ENCODE peak calls at places on chromosomes 6 and 20, in five cellular contexts. U is HepG2, E is H1, H is GM12878, P is K562. C is an unnamed sample.

GRCh38 chr6:80338201-80338836 is 231.8 kb downstream of the BCKDHB start:
- DNase-seq in P (peak; percentile 71), E (peak; percentile 94), U (peak; percentile 47), H (no peak), C (peak; percentile 34)

GRCh38 chr20:51400051-51400926 is 142.2 kb downstream of the NFATC2 start:
- DNase-seq in U (no peak), H (peak; percentile 89), E (no peak), P (no peak), C (no peak)

GRCh38 chr20:36463212-36464061 is 77.9 kb upstream of the MYL9 start:
- DNase-seq in P (no peak), H (no peak), U (no peak), E (no peak), C (no peak)

GRCh38 chr20:58619847-58620431 is 31.1 kb upstream of the STX16 start:
- DNase-seq in H (no peak), U (no peak), P (no peak), E (no peak), C (peak; percentile 38)

GRCh38 chr20:58464838-58465237 is 50.4 kb downstream of the APCDD1L start:
- DNase-seq in E (peak; percentile 26), P (no peak), H (no peak), U (no peak), C (no peak)

GRCh38 chr6:17706580-17707370 is at the start of gene NUP153:
- DNase-seq in H (peak; percentile 96), P (peak; percentile 94), U (peak; percentile 98), E (peak; percentile 100), C (peak; percentile 96)

GRCh38 chr6:126094411-126094810 is 108.1 kb downstream of the TRMT11 start:
- DNase-seq in E (no peak), H (no peak), P (no peak), U (no peak), C (no peak)

GRCh38 chr20:40860487-40860902 is 168.1 kb upstream of the TOP1 start:
- DNase-seq in U (no peak), H (no peak), P (no peak), E (no peak), C (peak; percentile 85)

GRCh38 chr6:5423251-5423650 is 161.9 kb downstream of the FARS2 start:
- DNase-seq in H (no peak), U (no peak), P (no peak), E (no peak), C (no peak)

GRCh38 chr6:66094615-66095014 is 387.6 kb upstream of the EYS start:
- DNase-seq in U (no peak), H (no peak), E (no peak), P (no peak), C (no peak)

GRCh38 chr6:129623008-129623732 is 86.8 kb downstream of the ARHGAP18 start:
- DNase-seq in H (no peak), E (no peak), U (no peak), P (no peak), C (no peak)

GRCh38 chr20:20237093-20237959 is 130.6 kb upstream of the INSM1 start:
- DNase-seq in U (peak; percentile 55), P (peak; percentile 54), E (peak; percentile 65), H (no peak), C (peak; percentile 28)

GRCh38 chr6:86723729-86724128 is 213.6 kb upstream of the HTR1E start:
- DNase-seq in E (no peak), H (no peak), U (no peak), P (no peak), C (no peak)

GRCh38 chr20:61493798-61494305 is 241.8 kb downstream of the CDH4 start:
- DNase-seq in P (no peak), E (no peak), U (no peak), H (no peak), C (no peak)

GRCh38 chr6:99344289-99344688 is 5.2 kb downstream of the FAXC start:
- DNase-seq in E (no peak), H (no peak), P (no peak), U (peak; percentile 9), C (no peak)

GRCh38 chr20:58905236-58905635 is 52.7 kb downstream of the GNAS start:
- DNase-seq in U (no peak), E (no peak), H (no peak), P (no peak), C (no peak)

GRCh38 chr6:155103816-155104366 is 108.8 kb downstream of the TIAM2 start:
- DNase-seq in E (no peak), P (no peak), U (no peak), H (no peak), C (no peak)

GRCh38 chr20:51412991-51413471 is 129.5 kb downstream of the NFATC2 start:
- DNase-seq in H (no peak), P (no peak), U (peak; percentile 82), E (no peak), C (no peak)

GRCh38 chr20:34268851-34269668 is 27.8 kb downstream of the ASIP start:
- DNase-seq in E (peak; percentile 73), U (no peak), P (no peak), H (no peak), C (no peak)

GRCh38 chr6:45613678-45614077 is 235.9 kb upstream of the SUPT3H start:
- DNase-seq in E (peak; percentile 19), U (no peak), P (no peak), H (no peak), C (no peak)

GRCh38 chr6:154196333-154196732 is 157.3 kb downstream of the OPRM1 start:
- DNase-seq in P (no peak), U (no peak), E (no peak), H (no peak), C (no peak)

GRCh38 chr6:168956884-168957730 is 296.5 kb downstream of the THBS2 start:
- DNase-seq in H (no peak), E (peak; percentile 67), P (peak; percentile 45), U (peak; percentile 67), C (peak; percentile 54)

GRCh38 chr6:164911873-164912580 is 397.4 kb downstream of the C6orf118 start:
- DNase-seq in H (no peak), E (no peak), P (no peak), U (no peak), C (no peak)

GRCh38 chr20:62678553-62678952 is 30.1 kb upstream of the NTSR1 start:
- DNase-seq in U (no peak), H (no peak), P (no peak), E (no peak), C (no peak)

GRCh38 chr6:135088818-135089809 is 34.5 kb upstream of the HBS1L start:
- DNase-seq in H (peak; percentile 63), P (peak; percentile 59), U (peak; percentile 25), E (no peak), C (peak; percentile 13)

GRCh38 chr6:46509063-46509462 is 17.8 kb upstream of the RCAN2 start:
- DNase-seq in P (no peak), U (no peak), H (no peak), E (no peak), C (no peak)

GRCh38 chr20:3753098-3753497 is 14.5 kb downstream of the ADISSP start:
- DNase-seq in U (peak; percentile 71), E (peak; percentile 84), P (peak; percentile 50), H (no peak), C (peak; percentile 38)

GRCh38 chr6:46626228-46626909 is 26.2 kb downstream of the CYP39A1 start:
- DNase-seq in E (no peak), P (no peak), U (peak; percentile 33), H (peak; percentile 7), C (peak; percentile 22)

GRCh38 chr6:31304683-31305082 is 32.8 kb upstream of the HLA-C start:
- DNase-seq in E (no peak), U (no peak), H (no peak), P (no peak), C (no peak)

GRCh38 chr6:163897669-163898068 is 483.2 kb downstream of the QKI start:
- DNase-seq in U (no peak), E (no peak), H (no peak), P (no peak), C (no peak)

GRCh38 chr20:21918398-21918797 is 212.9 kb downstream of the PAX1 start:
- DNase-seq in U (no peak), P (no peak), H (no peak), E (no peak), C (no peak)

GRCh38 chr20:53146201-53146891 is 174.2 kb downstream of the TSHZ2 start:
- DNase-seq in P (no peak), H (no peak), E (no peak), U (no peak), C (no peak)

GRCh38 chr6:100464162-100464851 is 414 bp downstream of the SIM1 start:
- DNase-seq in P (no peak), U (no peak), H (no peak), E (peak; percentile 65), C (no peak)

GRCh38 chr6:7728855-7729590 is 3.1 kb downstream of the BMP6 start:
- DNase-seq in H (no peak), E (no peak), P (no peak), U (no peak), C (no peak)

DNA sequence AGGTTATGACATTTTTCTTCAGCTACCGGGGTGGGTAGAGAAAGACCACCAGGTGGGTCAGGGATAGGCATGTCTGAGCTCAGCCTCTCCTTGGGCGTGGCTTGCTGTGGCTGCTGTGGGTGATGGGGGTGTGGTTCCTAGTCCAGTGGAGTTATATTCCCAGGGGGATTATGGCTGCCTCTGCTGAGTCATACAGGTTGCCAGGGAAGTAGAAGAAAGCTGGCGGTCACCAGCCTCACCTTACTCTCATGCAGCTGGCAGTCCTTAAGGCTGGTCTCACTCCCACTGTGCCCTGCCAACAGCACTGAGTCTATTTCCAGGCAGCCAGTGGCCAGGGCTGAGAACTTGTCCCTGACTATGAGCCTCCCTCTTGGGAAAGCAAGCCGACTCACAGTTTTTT is 130.0 kb downstream of the SCP2D1 start:
- DNase-seq in H (no peak), P (no peak), E (no peak), U (no peak), C (no peak)
- TF ChIP-seq ZNF274 in H (no peak), P (no peak), E (no peak), U (no peak), C (no peak)

DNA sequence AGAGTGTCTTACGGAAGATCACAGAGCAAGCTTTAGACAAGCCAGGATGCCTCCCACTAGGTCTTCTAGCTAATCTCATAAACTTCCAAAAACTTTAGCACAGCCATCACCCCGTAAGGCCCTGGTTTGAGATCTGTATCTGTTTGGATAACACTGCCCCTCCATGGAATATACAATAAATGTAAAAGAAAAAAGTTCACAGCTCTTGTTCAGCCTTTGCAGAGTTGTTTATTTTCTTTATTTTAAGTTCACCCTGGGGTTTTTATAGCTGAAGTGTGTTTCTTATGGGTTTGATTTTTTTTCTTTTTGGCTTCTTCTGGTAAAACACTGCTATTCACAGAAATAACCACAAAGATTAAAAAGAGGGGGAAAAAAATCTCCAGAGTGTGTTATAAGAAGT is 125.6 kb downstream of the EYA2 start:
- DNase-seq in P (no peak), H (no peak), U (no peak), E (no peak), C (no peak)
- TF ChIP-seq CTCF in P (no peak), H (no peak), U (no peak), E (no peak), C (no peak)

DNA sequence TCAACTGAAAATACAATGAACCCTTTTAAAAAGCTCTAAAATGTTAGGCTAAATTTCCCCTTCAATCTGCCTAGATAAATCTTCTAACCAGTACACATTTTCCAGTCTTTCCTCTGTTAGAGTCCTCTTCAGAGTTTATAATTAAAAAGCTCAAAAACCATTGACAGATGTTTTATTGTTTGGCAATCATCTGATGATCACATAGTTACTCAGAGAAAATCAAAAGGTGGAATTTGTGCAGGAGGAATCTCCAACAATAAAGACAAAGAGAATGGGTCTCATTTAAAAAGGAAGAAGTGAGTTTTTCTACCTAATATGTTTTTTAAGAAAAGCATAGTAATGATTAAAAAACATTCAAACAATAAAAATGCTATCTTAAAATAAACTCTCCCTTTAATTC is 3.1 kb downstream of the TRAPPC3L start:
- DNase-seq in P (no peak), H (no peak), U (no peak), E (no peak), C (no peak)
- TF ChIP-seq ZNF274 in P (no peak), H (no peak), U (no peak), E (no peak), C (no peak)

GRCh38 chr6:37698264-37699137 is 818 bp upstream of the MDGA1 start:
- DNase-seq in E (peak; percentile 82), U (no peak), P (peak; percentile 87), H (no peak), C (peak; percentile 24)
- TF ChIP-seq CTCF in E (no peak), U (no peak), P (no peak), H (no peak), C (no peak)

C was measured in HCT116.